ENCODE peak calls at places on chromosomes 6 and 20, in ten cellular contexts. P is GM23338; F is heart left ventricle; G is fibroblast of lung; M is lung; W is effector memory CD4-positive, alpha-beta T cell; V is cardiac muscle cell; I is A549; Y is uterus; N is body of pancreas. R is an unnamed sample. For H3K4me1, the result is how much of the 10 kb centered on the place peaks cover.

GRCh38 chr6:84019812-84020211 is 13.8 kb upstream of the MRAP2 start:
- DNase-seq in P (no peak), F (no peak), G (no peak), M (no peak), W (no peak), V (no peak), I (no peak), Y (no peak), N (no peak), R (no peak)

GRCh38 chr6:43929511-43929910 is 159.5 kb downstream of the VEGFA start:
- DNase-seq in P (no peak), F (no peak), G (no peak), M (no peak), W (no peak), V (no peak), I (no peak), Y (no peak), N (no peak), R (no peak)

GRCh38 chr6:5202941-5203340 is 57.8 kb downstream of the LYRM4 start:
- DNase-seq in P (no peak), F (no peak), G (no peak), M (no peak), W (no peak), V (no peak), I (no peak), Y (no peak), N (no peak), R (no peak)

GRCh38 chr20:15031546-15032351 is 694.3 kb upstream of the FLRT3 start:
- DNase-seq in P (no peak), F (no peak), G (no peak), M (no peak), W (no peak), V (no peak), I (no peak), Y (no peak), N (no peak), R (no peak)

GRCh38 chr6:56268266-56268665 is 20.9 kb upstream of the COL21A1 start:
- DNase-seq in P (no peak), F (no peak), G (no peak), M (no peak), W (no peak), V (no peak), I (no peak), Y (no peak), N (no peak), R (no peak)

GRCh38 chr6:112254921-112255320 is 554 bp upstream of the LAMA4 start:
- DNase-seq in P (no peak), F (no peak), G (no peak), M (no peak), W (no peak), V (no peak), I (no peak), Y (no peak), N (no peak), R (no peak)

GRCh38 chr6:139378882-139379341 is 4.5 kb upstream of the CITED2 start:
- DNase-seq in P (no peak), F (no peak), G (peak), M (no peak), W (no peak), V (no peak), I (peak), Y (no peak), N (no peak), R (no peak)

GRCh38 chr20:23640018-23640872 is 2.5 kb upstream of the CST3 start:
- DNase-seq in P (no peak), F (no peak), G (no peak), M (no peak), W (no peak), V (no peak), I (no peak), Y (no peak), N (no peak), R (no peak)

GRCh38 chr20:10306440-10307358 is 88.1 kb downstream of the SNAP25 start:
- DNase-seq in P (no peak), F (no peak), G (peak), M (no peak), W (no peak), V (no peak), I (no peak), Y (no peak), N (no peak), R (no peak)

GRCh38 chr6:44377971-44378370 is 9.5 kb upstream of the CDC5L start:
- DNase-seq in P (no peak), F (no peak), G (no peak), M (no peak), W (no peak), V (no peak), I (no peak), Y (no peak), N (no peak), R (no peak)

GRCh38 chr6:24064106-24064505 is 61.9 kb upstream of the NRSN1 start:
- DNase-seq in P (peak), F (no peak), G (peak), M (no peak), W (no peak), V (peak), I (no peak), Y (no peak), N (no peak), R (no peak)

GRCh38 chr6:170262481-170263088 is 28.3 kb downstream of the DLL1 start:
- DNase-seq in P (no peak), F (peak), G (no peak), M (no peak), W (no peak), V (no peak), I (no peak), Y (no peak), N (no peak), R (no peak)

GRCh38 chr6:162435071-162435470 is 292.5 kb downstream of the PRKN start:
- DNase-seq in P (no peak), F (no peak), G (no peak), M (no peak), W (no peak), V (no peak), I (no peak), Y (no peak), N (no peak), R (no peak)

GRCh38 chr20:33896509-33896908 is 85.4 kb downstream of the CHMP4B start:
- DNase-seq in P (no peak), F (no peak), G (peak), M (no peak), W (no peak), V (no peak), I (no peak), Y (no peak), N (peak), R (no peak)

GRCh38 chr6:30037182-30037788 is 23.8 kb upstream of the POLR1H start:
- DNase-seq in P (peak), F (no peak), G (peak), M (no peak), W (no peak), V (peak), I (peak), Y (no peak), N (no peak), R (no peak)

GRCh38 chr20:63964412-63964811 is 5.3 kb downstream of the ZNF512B start:
- DNase-seq in P (no peak), F (peak), G (no peak), M (no peak), W (no peak), V (no peak), I (no peak), Y (no peak), N (no peak), R (no peak)

GRCh38 chr6:166465671-166466087 is 82.9 kb upstream of the MPC1 start:
- DNase-seq in P (no peak), F (peak), G (peak), M (no peak), W (no peak), V (no peak), I (peak), Y (peak), N (no peak), R (no peak)

GRCh38 chr20:44031822-44032582 is 117.3 kb downstream of the TOX2 start:
- DNase-seq in P (no peak), F (no peak), G (no peak), M (no peak), W (no peak), V (no peak), I (no peak), Y (no peak), N (no peak), R (peak)

GRCh38 chr20:37356387-37356786 is 10.4 kb downstream of the SRC start:
- DNase-seq in P (no peak), F (peak), G (peak), M (peak), W (no peak), V (no peak), I (no peak), Y (peak), N (peak), R (no peak)

GRCh38 chr6:119598883-119599282 is 249.3 kb upstream of the MAN1A1 start:
- DNase-seq in P (no peak), F (no peak), G (no peak), M (no peak), W (no peak), V (no peak), I (no peak), Y (no peak), N (peak), R (no peak)

GRCh38 chr6:167426074-167426473 is 101.2 kb downstream of the TTLL2 start:
- DNase-seq in P (no peak), F (no peak), G (no peak), M (no peak), W (no peak), V (no peak), I (no peak), Y (no peak), N (no peak), R (no peak)

GRCh38 chr6:92779758-92780157 is 639.6 kb downstream of the EPHA7 start:
- DNase-seq in P (no peak), F (peak), G (peak), M (no peak), W (no peak), V (peak), I (no peak), Y (peak), N (no peak), R (no peak)

GRCh38 chr6:170523256-170524187 is 29.6 kb downstream of the PSMB1 start:
- DNase-seq in P (no peak), F (peak), G (no peak), M (no peak), W (no peak), V (peak), I (no peak), Y (no peak), N (no peak), R (no peak)

GRCh38 chr6:27275025-27275956 is 27.8 kb downstream of the PRSS16 start:
- DNase-seq in P (peak), F (no peak), G (no peak), M (no peak), W (no peak), V (no peak), I (no peak), Y (no peak), N (no peak), R (no peak)

GRCh38 chr6:111724039-111724438 is 118.4 kb upstream of the TRAF3IP2 start:
- DNase-seq in P (no peak), F (no peak), G (no peak), M (no peak), W (no peak), V (no peak), I (no peak), Y (no peak), N (no peak), R (no peak)

GRCh38 chr6:122025104-122025503 is 374.3 kb upstream of the HSF2 start:
- DNase-seq in P (no peak), F (no peak), G (no peak), M (no peak), W (no peak), V (no peak), I (no peak), Y (no peak), N (no peak), R (no peak)

GRCh38 chr6:99613705-99614429 is 7.2 kb downstream of the PRDM13 start:
- DNase-seq in P (peak), F (no peak), G (no peak), M (no peak), W (no peak), V (peak), I (peak), Y (no peak), N (no peak), R (peak)

GRCh38 chr6:125611573-125612399 is 137.6 kb upstream of the HEY2 start:
- DNase-seq in P (peak), F (peak), G (peak), M (no peak), W (no peak), V (no peak), I (no peak), Y (no peak), N (peak), R (no peak)

GRCh38 chr6:51675551-51676275 is 411.7 kb downstream of the PKHD1 start:
- DNase-seq in P (no peak), F (no peak), G (no peak), M (no peak), W (no peak), V (peak), I (no peak), Y (no peak), N (no peak), R (no peak)

GRCh38 chr6:36984581-36985383 is 1.2 kb downstream of the MTCH1 start:
- DNase-seq in P (peak), F (no peak), G (peak), M (peak), W (peak), V (peak), I (no peak), Y (peak), N (peak), R (peak)

DNA sequence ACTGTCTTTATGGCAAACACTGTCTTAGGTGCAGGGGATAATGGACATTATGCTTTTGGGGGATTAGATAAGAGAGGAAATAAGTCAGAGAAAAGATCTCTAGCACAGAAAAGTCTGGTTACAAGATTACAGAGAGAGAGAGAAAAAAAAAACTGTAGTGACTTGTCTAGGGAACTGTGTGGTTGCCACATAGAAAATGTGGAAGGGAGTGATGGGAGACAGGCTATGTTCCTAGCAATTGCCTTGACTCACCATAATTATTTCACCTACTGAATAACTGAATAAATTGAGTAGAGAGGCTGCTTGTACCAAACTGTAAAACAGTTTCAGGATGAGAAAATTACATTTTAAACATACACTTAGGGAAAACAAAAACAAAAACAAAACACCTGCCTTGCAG is 229.7 kb downstream of the LAMA2 start:
- DNase-seq in P (no peak), F (no peak), G (no peak), M (no peak), W (no peak), V (no peak), I (no peak), Y (no peak), N (no peak), R (no peak)
- H3K4me1 ChIP-seq in P (under half), F (half or more), G (under half), M (under half), W (under half), V (under half), I (under half), Y (under half), N (under half), R (under half)

DNA sequence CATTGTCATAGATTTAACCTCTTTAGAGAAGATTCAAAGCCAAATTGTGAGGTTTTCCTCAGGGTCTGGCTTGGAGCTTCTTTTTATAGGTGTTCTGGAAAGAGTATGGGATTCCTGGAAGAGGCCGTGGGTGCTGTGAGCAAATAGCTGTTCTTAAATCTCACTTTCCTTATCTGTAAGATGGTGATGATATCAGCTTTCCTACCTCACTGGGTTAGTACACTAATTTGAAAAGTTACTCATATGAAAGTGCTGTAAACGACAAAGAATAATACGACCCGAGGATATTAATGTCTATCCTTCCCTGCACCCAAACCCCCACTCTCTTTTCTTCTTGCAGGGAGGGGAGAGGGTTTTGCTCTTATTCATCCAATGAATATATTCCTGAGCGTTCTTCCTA is 116.9 kb upstream of the ENPP5 start:
- DNase-seq in P (no peak), F (no peak), G (no peak), M (no peak), W (no peak), V (no peak), I (no peak), Y (no peak), N (no peak), R (no peak)
- H3K4me1 ChIP-seq in P (under half), F (half or more), G (under half), M (under half), W (under half), V (under half), I (under half), Y (under half), N (under half), R (under half)

GRCh38 chr20:16097788-16098187 is 475.5 kb downstream of the KIF16B start:
- DNase-seq in P (no peak), F (no peak), G (no peak), M (no peak), W (no peak), V (no peak), I (no peak), Y (no peak), N (no peak), R (no peak)
- H3K4me1 ChIP-seq in P (under half), F (under half), G (under half), M (under half), W (under half), V (under half), I (under half), Y (under half), N (under half), R (under half)

DNA sequence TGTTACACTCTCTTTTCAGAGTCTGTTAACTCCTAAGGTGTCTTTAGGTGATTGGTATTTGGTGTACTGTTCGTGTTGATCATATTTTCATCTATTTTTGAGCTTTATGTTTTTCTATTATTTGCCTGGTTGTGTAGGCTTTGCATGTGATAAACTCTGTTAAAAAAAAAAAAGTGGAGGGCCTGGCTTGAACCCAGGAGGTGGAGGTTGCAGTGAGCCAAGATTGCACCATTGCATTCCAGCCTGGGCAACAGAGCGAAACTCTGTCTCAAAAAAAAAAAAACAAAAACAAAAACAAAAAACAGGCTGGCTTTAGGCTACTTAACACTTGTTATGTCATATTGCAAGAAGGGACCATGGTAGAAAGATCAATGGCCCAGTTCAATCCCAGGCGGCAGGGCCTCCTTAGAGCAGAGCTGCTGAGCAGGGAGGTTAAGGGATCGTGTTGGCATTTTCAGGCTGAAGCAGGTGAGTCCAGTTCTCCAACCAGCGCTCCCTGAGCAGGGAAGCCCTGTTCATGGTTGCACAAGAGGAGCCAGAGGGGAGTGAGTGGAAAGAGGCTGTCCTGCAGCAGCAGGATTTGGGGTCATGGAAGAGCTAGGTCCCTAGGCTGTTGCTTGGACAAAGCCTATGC is 8.5 kb downstream of the PYGB start:
- DNase-seq in P (no peak), F (no peak), G (no peak), M (no peak), W (no peak), V (no peak), I (no peak), Y (no peak), N (no peak), R (no peak)
- H3K4me1 ChIP-seq in P (under half), F (half or more), G (under half), M (under half), W (under half), V (half or more), I (under half), Y (under half), N (under half), R (under half)